ENCODE peak calls at places on chromosomes 2 and 18, in four cellular contexts. One of them, this sample, is unnamed.

GRCh38 chr2:240197439-240198139 is 57.1 kb upstream of the OTOS start:
- DNase-seq in DND-41: no peak
- DNase-seq in cardiac muscle cell: no peak
- DNase-seq in kidney epithelial cell: no peak
- DNase-seq in this sample: no peak

GRCh38 chr2:97717618-97718005 is 4.2 kb downstream of the ZAP70 start:
- DNase-seq in DND-41: no peak
- DNase-seq in cardiac muscle cell: no peak
- DNase-seq in kidney epithelial cell: no peak
- DNase-seq in this sample: no peak

GRCh38 chr2:109322111-109322510 is 193.1 kb downstream of the SH3RF3 start:
- DNase-seq in DND-41: no peak
- DNase-seq in cardiac muscle cell: peak; percentile 98
- DNase-seq in kidney epithelial cell: no peak
- DNase-seq in this sample: no peak

GRCh38 chr2:232526296-232527055 is 516 bp downstream of the CHRND start:
- DNase-seq in DND-41: no peak
- DNase-seq in cardiac muscle cell: no peak
- DNase-seq in kidney epithelial cell: no peak
- DNase-seq in this sample: no peak

GRCh38 chr2:11495844-11496271 is 29.9 kb upstream of the E2F6 start:
- DNase-seq in DND-41: no peak
- DNase-seq in cardiac muscle cell: no peak
- DNase-seq in kidney epithelial cell: no peak
- DNase-seq in this sample: no peak

GRCh38 chr2:197309369-197310231 is 980 bp downstream of the ANKRD44 start:
- DNase-seq in DND-41: peak; percentile 51
- DNase-seq in cardiac muscle cell: no peak
- DNase-seq in kidney epithelial cell: no peak
- DNase-seq in this sample: no peak

GRCh38 chr2:213231966-213232365 is 52.3 kb upstream of the SPAG16 start:
- DNase-seq in DND-41: no peak
- DNase-seq in cardiac muscle cell: no peak
- DNase-seq in kidney epithelial cell: no peak
- DNase-seq in this sample: no peak

GRCh38 chr2:38496927-38497669 is 105.6 kb downstream of the HNRNPLL start:
- DNase-seq in DND-41: no peak
- DNase-seq in cardiac muscle cell: no peak
- DNase-seq in kidney epithelial cell: no peak
- DNase-seq in this sample: no peak

GRCh38 chr18:59663096-59663495 is 34.1 kb downstream of the CCBE1 start:
- DNase-seq in DND-41: no peak
- DNase-seq in cardiac muscle cell: no peak
- DNase-seq in kidney epithelial cell: no peak
- DNase-seq in this sample: no peak

GRCh38 chr2:150606380-150607060 is 119.1 kb upstream of the RND3 start:
- DNase-seq in DND-41: peak; percentile 48
- DNase-seq in cardiac muscle cell: no peak
- DNase-seq in kidney epithelial cell: no peak
- DNase-seq in this sample: no peak

GRCh38 chr18:73924316-73924715 is 223.3 kb downstream of the FBXO15 start:
- DNase-seq in DND-41: no peak
- DNase-seq in cardiac muscle cell: no peak
- DNase-seq in kidney epithelial cell: no peak
- DNase-seq in this sample: no peak

GRCh38 chr2:171383141-171383540 is 50.6 kb downstream of the METTL8 start:
- DNase-seq in DND-41: no peak
- DNase-seq in cardiac muscle cell: no peak
- DNase-seq in kidney epithelial cell: no peak
- DNase-seq in this sample: no peak

GRCh38 chr2:25165992-25166618 is 2.3 kb downstream of the POMC start:
- DNase-seq in DND-41: peak; percentile 43
- DNase-seq in cardiac muscle cell: peak; percentile 5
- DNase-seq in kidney epithelial cell: no peak
- DNase-seq in this sample: peak; percentile 28

GRCh38 chr18:51009071-51009470 is 20.9 kb upstream of the SMAD4 start:
- DNase-seq in DND-41: no peak
- DNase-seq in cardiac muscle cell: no peak
- DNase-seq in kidney epithelial cell: no peak
- DNase-seq in this sample: no peak

GRCh38 chr18:55821219-55821618 is 233.2 kb upstream of the TCF4 start:
- DNase-seq in DND-41: no peak
- DNase-seq in cardiac muscle cell: peak; percentile 27
- DNase-seq in kidney epithelial cell: peak; percentile 34
- DNase-seq in this sample: no peak

GRCh38 chr18:57437433-57437781 is 2.2 kb downstream of the ONECUT2 start:
- DNase-seq in DND-41: no peak
- DNase-seq in cardiac muscle cell: no peak
- DNase-seq in kidney epithelial cell: no peak
- DNase-seq in this sample: no peak

GRCh38 chr2:214233164-214233563 is 177.7 kb upstream of the VWC2L start:
- DNase-seq in DND-41: no peak
- DNase-seq in cardiac muscle cell: no peak
- DNase-seq in kidney epithelial cell: no peak
- DNase-seq in this sample: no peak

GRCh38 chr2:207467716-207468347 is 61.9 kb upstream of the CREB1 start:
- DNase-seq in DND-41: no peak
- DNase-seq in cardiac muscle cell: peak; percentile 73
- DNase-seq in kidney epithelial cell: no peak
- DNase-seq in this sample: no peak

GRCh38 chr2:109602617-109603188 is 11.1 kb downstream of the SEPTIN10 start:
- DNase-seq in DND-41: no peak
- DNase-seq in cardiac muscle cell: no peak
- DNase-seq in kidney epithelial cell: no peak
- DNase-seq in this sample: no peak

GRCh38 chr2:10783421-10783820 is 29.2 kb downstream of the PDIA6 start:
- DNase-seq in DND-41: no peak
- DNase-seq in cardiac muscle cell: no peak
- DNase-seq in kidney epithelial cell: peak; percentile 28
- DNase-seq in this sample: no peak

GRCh38 chr2:197576631-197577030 is 60.8 kb downstream of the MOB4 start:
- DNase-seq in DND-41: no peak
- DNase-seq in cardiac muscle cell: peak; percentile 87
- DNase-seq in kidney epithelial cell: no peak
- DNase-seq in this sample: no peak

GRCh38 chr2:15762449-15762848 is 170.8 kb downstream of the DDX1 start:
- DNase-seq in DND-41: no peak
- DNase-seq in cardiac muscle cell: no peak
- DNase-seq in kidney epithelial cell: no peak
- DNase-seq in this sample: no peak

GRCh38 chr18:37381554-37381953 is 184.0 kb downstream of the CELF4 start:
- DNase-seq in DND-41: no peak
- DNase-seq in cardiac muscle cell: no peak
- DNase-seq in kidney epithelial cell: no peak
- DNase-seq in this sample: no peak

GRCh38 chr2:12856934-12857660 is 140.4 kb downstream of the TRIB2 start:
- DNase-seq in DND-41: peak; percentile 74
- DNase-seq in cardiac muscle cell: peak; percentile 87
- DNase-seq in kidney epithelial cell: peak; percentile 34
- DNase-seq in this sample: peak; percentile 94

GRCh38 chr18:48022531-48023330 is 92.3 kb upstream of the SMAD2 start:
- DNase-seq in DND-41: peak; percentile 36
- DNase-seq in cardiac muscle cell: peak; percentile 85
- DNase-seq in kidney epithelial cell: no peak
- DNase-seq in this sample: peak; percentile 70

GRCh38 chr2:241160318-241160717 is 10.1 kb downstream of the PPP1R7 start:
- DNase-seq in DND-41: no peak
- DNase-seq in cardiac muscle cell: no peak
- DNase-seq in kidney epithelial cell: no peak
- DNase-seq in this sample: no peak

GRCh38 chr2:160271166-160272086 is 71.4 kb upstream of the ITGB6 start:
- DNase-seq in DND-41: no peak
- DNase-seq in cardiac muscle cell: peak; percentile 44
- DNase-seq in kidney epithelial cell: no peak
- DNase-seq in this sample: no peak
- H3K4me3 ChIP-seq in DND-41: no peak overlapping the region
- H3K4me3 ChIP-seq in cardiac muscle cell: peak overlapping the region; percentile 16
- H3K4me3 ChIP-seq in kidney epithelial cell: no peak overlapping the region
- H3K4me3 ChIP-seq in this sample: no peak overlapping the region

GRCh38 chr18:54774971-54775665 is 53.2 kb upstream of the RAB27B start:
- DNase-seq in DND-41: no peak
- DNase-seq in cardiac muscle cell: peak; percentile 14
- DNase-seq in kidney epithelial cell: no peak
- DNase-seq in this sample: no peak

GRCh38 chr18:54776282-54776977 is 51.8 kb upstream of the RAB27B start:
- DNase-seq in DND-41: no peak
- DNase-seq in cardiac muscle cell: peak; percentile 98
- DNase-seq in kidney epithelial cell: peak; percentile 98
- DNase-seq in this sample: no peak

GRCh38 chr18:54777118-54777791 is 51.0 kb upstream of the RAB27B start:
- DNase-seq in DND-41: no peak
- DNase-seq in cardiac muscle cell: no peak
- DNase-seq in kidney epithelial cell: no peak
- DNase-seq in this sample: no peak

GRCh38 chr18:54774423-54774822 is 53.9 kb upstream of the RAB27B start:
- DNase-seq in DND-41: no peak
- DNase-seq in cardiac muscle cell: peak; percentile 29
- DNase-seq in kidney epithelial cell: no peak
- DNase-seq in this sample: no peak

DNA sequence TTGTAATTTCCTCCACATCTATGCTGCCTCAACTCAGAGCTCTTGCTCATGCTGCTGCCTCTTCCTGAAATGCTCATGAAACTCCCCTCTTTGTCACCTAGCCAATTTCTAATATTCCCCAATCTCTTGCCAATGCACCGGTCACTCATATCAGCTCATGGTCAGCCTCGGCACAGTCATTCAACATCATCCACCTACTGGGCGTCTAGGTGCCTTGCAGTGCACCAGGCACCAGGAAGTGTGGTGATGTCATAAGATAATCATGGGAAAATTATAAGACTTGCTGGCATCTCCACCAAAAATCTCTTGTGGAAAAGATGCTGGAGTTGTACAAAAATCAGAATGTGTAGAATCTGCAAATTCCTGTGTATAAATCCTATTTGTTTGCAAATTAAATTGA is 52.6 kb upstream of the RAB27B start:
- DNase-seq in DND-41: no peak
- DNase-seq in cardiac muscle cell: peak; percentile 77
- DNase-seq in kidney epithelial cell: peak; percentile 35
- DNase-seq in this sample: no peak
- H3K4me3 ChIP-seq in DND-41: no peak overlapping the region
- H3K4me3 ChIP-seq in cardiac muscle cell: no peak overlapping the region
- H3K4me3 ChIP-seq in kidney epithelial cell: no peak overlapping the region
- H3K4me3 ChIP-seq in this sample: no peak overlapping the region

GRCh38 chr2:219057709-219058540 is 2.8 kb downstream of the IHH start:
- DNase-seq in DND-41: peak; percentile 66
- DNase-seq in cardiac muscle cell: peak; percentile 73
- DNase-seq in kidney epithelial cell: no peak
- DNase-seq in this sample: peak; percentile 35
- H3K4me3 ChIP-seq in DND-41: no peak overlapping the region
- H3K4me3 ChIP-seq in cardiac muscle cell: no peak overlapping the region
- H3K4me3 ChIP-seq in kidney epithelial cell: no peak overlapping the region
- H3K4me3 ChIP-seq in this sample: no peak overlapping the region

GRCh38 chr2:119523959-119524694 is at the start of gene SCTR:
- DNase-seq in DND-41: no peak
- DNase-seq in cardiac muscle cell: no peak
- DNase-seq in kidney epithelial cell: no peak
- DNase-seq in this sample: no peak
- H3K4me3 ChIP-seq in DND-41: no peak within 1 kb of the TSS
- H3K4me3 ChIP-seq in cardiac muscle cell: peak within 1 kb of the TSS; percentile 29
- H3K4me3 ChIP-seq in kidney epithelial cell: peak within 1 kb of the TSS; percentile 16
- H3K4me3 ChIP-seq in this sample: no peak within 1 kb of the TSS